ENCODE peak calls at places on chromosomes 4 and X, in five cellular contexts. H, N, E, K and D are unnamed samples.

GRCh38 chrX:132591719-132592275 is 103.0 kb upstream of the MBNL3 start:
- DNase-seq in E (no peak), K (no peak), N (no peak), H (no peak), D (no peak)

GRCh38 chr4:139014391-139015268 is 951 bp upstream of the NOCT start:
- DNase-seq in H (no peak), K (peak), E (no peak), N (peak), D (peak)

GRCh38 chr4:101349346-101350064 is 2.2 kb upstream of the PPP3CA start:
- DNase-seq in H (no peak), K (no peak), E (peak), N (no peak), D (no peak)

GRCh38 chrX:106774981-106775380 is 27.5 kb upstream of the TBC1D8B start:
- DNase-seq in H (no peak), N (no peak), E (no peak), K (no peak), D (no peak)

GRCh38 chrX:71537743-71538142 is 4.8 kb downstream of the OGT start:
- DNase-seq in E (no peak), H (no peak), K (no peak), N (no peak), D (no peak)

GRCh38 chrX:151359931-151360871 is 36.8 kb upstream of the VMA21 start:
- DNase-seq in N (no peak), K (peak), E (peak), H (peak), D (peak)

GRCh38 chr4:103936653-103937145 is 216.9 kb upstream of the TACR3 start:
- DNase-seq in H (no peak), E (peak), N (no peak), K (no peak), D (no peak)

GRCh38 chr4:121706595-121707021 is 9.8 kb upstream of the ANXA5 start:
- DNase-seq in H (no peak), N (peak), E (no peak), K (no peak), D (no peak)

GRCh38 chr4:59818656-59819055 is 1381.5 kb upstream of the ADGRL3 start:
- DNase-seq in K (peak), E (no peak), N (peak), H (no peak), D (peak)

GRCh38 chrX:87732133-87732532 is 214.5 kb downstream of the KLHL4 start:
- DNase-seq in H (no peak), N (no peak), E (no peak), K (no peak), D (no peak)

GRCh38 chr4:10075953-10076391 is 40.6 kb downstream of the WDR1 start:
- DNase-seq in E (no peak), K (no peak), H (no peak), N (no peak), D (no peak)

GRCh38 chr4:4761128-4761991 is 98.1 kb upstream of the MSX1 start:
- DNase-seq in K (no peak), N (no peak), H (peak), E (no peak), D (no peak)

GRCh38 chr4:109648997-109649575 is 54.2 kb downstream of the CASP6 start:
- DNase-seq in K (no peak), H (no peak), E (no peak), N (no peak), D (no peak)

GRCh38 chrX:11180571-11180970 is 69.4 kb downstream of the HCCS start:
- DNase-seq in N (no peak), H (no peak), E (no peak), K (no peak), D (no peak)

GRCh38 chr4:122746485-122746965 is 14.0 kb downstream of the BBS12 start:
- DNase-seq in K (peak), E (no peak), H (no peak), N (no peak), D (no peak)

GRCh38 chr4:106036334-106036733 is 141.1 kb downstream of the NPNT start:
- DNase-seq in N (no peak), K (no peak), E (no peak), H (no peak), D (no peak)

DNA sequence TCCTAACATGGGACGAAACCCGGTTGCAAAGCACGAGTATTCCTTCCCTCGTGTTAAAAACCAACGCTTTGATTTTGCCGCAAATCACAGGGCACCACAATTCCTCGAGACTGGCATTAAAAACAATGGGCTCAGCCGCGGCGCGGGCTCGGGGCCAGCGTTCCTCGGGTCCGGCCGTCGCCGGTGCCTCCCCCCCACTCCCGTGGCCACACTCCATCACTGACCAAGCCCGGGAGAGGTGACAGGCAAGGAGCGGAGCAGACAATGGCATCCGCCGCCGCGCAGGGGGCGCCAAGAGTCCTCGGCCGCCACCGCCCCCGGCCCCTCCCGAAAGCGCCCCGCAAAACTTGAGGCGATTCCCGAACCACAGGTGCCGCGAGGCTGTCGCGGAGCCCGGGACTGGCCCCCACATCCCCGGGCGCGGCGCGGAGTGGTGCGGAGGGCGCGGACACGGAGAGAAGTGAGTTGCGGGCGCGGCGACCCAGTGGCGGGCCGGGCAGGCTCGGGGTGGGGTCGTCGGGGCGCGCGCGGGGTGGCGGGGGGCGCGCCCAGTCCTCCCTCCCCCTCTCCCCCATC is 445 bp downstream of the AP1S2 start:
- DNase-seq in K (peak), H (peak), N (no peak), E (peak), D (peak)
- TF ChIP-seq CTCF in K (peak), H (peak), N (peak), E (no peak), D (peak)

GRCh38 chr4:56112377-56112776 is 163.6 kb downstream of the CEP135 start:
- DNase-seq in N (no peak), H (no peak), K (no peak), E (no peak), D (no peak)
- TF ChIP-seq CTCF in N (peak), H (peak), K (no peak), E (no peak), D (no peak)

GRCh38 chrX:7170903-7171302 is 22.9 kb upstream of the PUDP start:
- DNase-seq in E (no peak), K (no peak), H (peak), N (no peak), D (no peak)
- TF ChIP-seq CTCF in E (no peak), K (peak), H (peak), N (peak), D (no peak)

GRCh38 chr4:15162046-15162445 is 159.8 kb downstream of the CPEB2 start:
- DNase-seq in K (no peak), N (no peak), E (no peak), H (no peak), D (no peak)

GRCh38 chr4:15161439-15161838 is 159.2 kb downstream of the CPEB2 start:
- DNase-seq in E (no peak), H (no peak), N (peak), K (no peak), D (no peak)

GRCh38 chr4:15164571-15164970 is 162.3 kb downstream of the CPEB2 start:
- DNase-seq in K (no peak), H (no peak), N (no peak), E (no peak), D (no peak)

GRCh38 chr4:15163284-15163645 is 161.0 kb downstream of the CPEB2 start:
- DNase-seq in H (no peak), E (no peak), N (no peak), K (no peak), D (no peak)

GRCh38 chr4:15162465-15163283 is 160.4 kb downstream of the CPEB2 start:
- DNase-seq in N (peak), K (peak), H (peak), E (no peak), D (peak)
- TF ChIP-seq CTCF in N (peak), K (peak), H (peak), E (no peak), D (peak)

GRCh38 chr4:7194251-7195137 is 2.2 kb downstream of the SORCS2 start:
- DNase-seq in H (peak), N (no peak), K (no peak), E (peak), D (no peak)
- TF ChIP-seq CTCF in H (peak), N (peak), K (peak), E (peak), D (peak)